ENCODE peak calls at places on chromosomes 4 and X, in seven cellular contexts. H is AG09309, M is left lung, N is ovary, U is mucosa of descending colon, P is lower lobe of right lung, E is MCF 10A. G is an unnamed sample.

GRCh38 chr4:138561906-138562305 is 319.8 kb upstream of the SLC7A11 start:
- DNase-seq in H (no peak), M (peak; percentile 70), N (peak; percentile 9), U (no peak), P (no peak), E (peak; percentile 20), G (no peak)

GRCh38 chr4:24471623-24472510 is 112.5 kb downstream of the DHX15 start:
- DNase-seq in H (no peak), M (peak; percentile 61), N (peak; percentile 55), U (peak; percentile 39), P (no peak), E (no peak), G (peak; percentile 15)

GRCh38 chr4:188109157-188109755 is at the start of gene TRIML2:
- DNase-seq in H (no peak), M (no peak), N (no peak), U (no peak), P (no peak), E (peak; percentile 62), G (no peak)

GRCh38 chr4:80136238-80136637 is 61.1 kb upstream of the PRDM8 start:
- DNase-seq in H (no peak), M (no peak), N (no peak), U (no peak), P (no peak), E (no peak), G (no peak)

GRCh38 chr4:184259081-184259480 is 41.4 kb upstream of the ENPP6 start:
- DNase-seq in H (no peak), M (no peak), N (no peak), U (no peak), P (no peak), E (no peak), G (no peak)

GRCh38 chr4:986949-987688 is at the start of gene IDUA:
- DNase-seq in H (no peak), M (peak; percentile 97), N (peak; percentile 81), U (peak; percentile 92), P (peak; percentile 91), E (peak; percentile 71), G (peak; percentile 73)

GRCh38 chr4:7627251-7628250 is 192.8 kb upstream of the PSAPL1 start:
- DNase-seq in H (no peak), M (no peak), N (no peak), U (no peak), P (no peak), E (no peak), G (no peak)

GRCh38 chrX:134908235-134908834 is 82.5 kb upstream of the SMIM10 start:
- DNase-seq in H (peak; percentile 8), M (no peak), N (no peak), U (no peak), P (no peak), E (peak; percentile 11), G (no peak)

GRCh38 chrX:17527135-17527701 is 152.2 kb downstream of the NHS start:
- DNase-seq in H (no peak), M (peak; percentile 57), N (peak; percentile 27), U (no peak), P (peak; percentile 80), E (peak; percentile 8), G (no peak)

GRCh38 chrX:16739574-16739973 is 20.2 kb downstream of the SYAP1 start:
- DNase-seq in H (peak; percentile 20), M (no peak), N (no peak), U (no peak), P (no peak), E (no peak), G (no peak)

GRCh38 chr4:108029321-108029720 is 39.6 kb downstream of the HADH start:
- DNase-seq in H (no peak), M (no peak), N (no peak), U (no peak), P (no peak), E (no peak), G (no peak)

GRCh38 chrX:45751156-45751555 is 550.5 kb upstream of the DIPK2B start:
- DNase-seq in H (no peak), M (no peak), N (no peak), U (no peak), P (no peak), E (no peak), G (no peak)

GRCh38 chr4:100340534-100341364 is 150.5 kb upstream of the DDIT4L start:
- DNase-seq in H (peak; percentile 33), M (no peak), N (no peak), U (no peak), P (no peak), E (no peak), G (no peak)

GRCh38 chrX:17968367-17968766 is 107.3 kb upstream of the RAI2 start:
- DNase-seq in H (no peak), M (no peak), N (no peak), U (no peak), P (no peak), E (no peak), G (no peak)

GRCh38 chr4:117560329-117560728 is 474.0 kb upstream of the NDST3 start:
- DNase-seq in H (no peak), M (no peak), N (no peak), U (no peak), P (no peak), E (peak; percentile 45), G (peak; percentile 0)

GRCh38 chrX:131626681-131627296 is 82.9 kb downstream of the OR13H1 start:
- DNase-seq in H (no peak), M (no peak), N (no peak), U (no peak), P (no peak), E (peak; percentile 21), G (no peak)
- TF ChIP-seq CTCF in H (no peak), M (no peak), N (no peak), U (no peak), P (no peak), E (peak; percentile 11), G (no peak)

DNA sequence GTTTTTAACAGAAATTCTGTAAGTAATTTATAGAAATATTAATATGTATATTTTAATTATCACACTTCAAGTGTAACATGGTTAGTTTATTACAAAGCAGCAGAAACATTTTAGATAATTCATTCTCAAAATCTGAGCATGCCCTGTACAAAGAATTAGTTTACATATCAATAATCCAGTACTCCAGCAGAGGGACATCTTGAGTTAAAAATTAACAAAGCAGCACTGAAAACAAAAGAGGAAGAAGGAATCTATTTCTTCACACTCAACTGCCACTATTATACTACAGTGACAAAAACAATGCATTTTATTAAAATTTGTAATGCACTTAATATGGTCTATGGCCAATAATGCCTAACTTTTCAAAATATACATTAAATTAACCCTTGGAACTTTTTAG is 179.1 kb upstream of the KLHL4 start:
- DNase-seq in H (no peak), M (no peak), N (no peak), U (no peak), P (no peak), E (peak; percentile 49), G (peak; percentile 0)
- TF ChIP-seq CTCF in H (no peak), M (no peak), N (no peak), U (no peak), P (peak; percentile 13), E (peak; percentile 40), G (no peak)

GRCh38 chr4:51866835-51867234 is 23.9 kb downstream of the DCUN1D4 start:
- DNase-seq in H (no peak), M (no peak), N (no peak), U (no peak), P (no peak), E (no peak), G (no peak)

GRCh38 chr4:51868449-51868847 is 25.5 kb downstream of the DCUN1D4 start:
- DNase-seq in H (no peak), M (no peak), N (no peak), U (no peak), P (no peak), E (no peak), G (no peak)

GRCh38 chr4:51870441-51871188 is 27.7 kb downstream of the DCUN1D4 start:
- DNase-seq in H (no peak), M (no peak), N (no peak), U (no peak), P (no peak), E (no peak), G (no peak)

GRCh38 chr4:51865717-51866116 is 22.8 kb downstream of the DCUN1D4 start:
- DNase-seq in H (no peak), M (no peak), N (no peak), U (no peak), P (no peak), E (no peak), G (no peak)

DNA sequence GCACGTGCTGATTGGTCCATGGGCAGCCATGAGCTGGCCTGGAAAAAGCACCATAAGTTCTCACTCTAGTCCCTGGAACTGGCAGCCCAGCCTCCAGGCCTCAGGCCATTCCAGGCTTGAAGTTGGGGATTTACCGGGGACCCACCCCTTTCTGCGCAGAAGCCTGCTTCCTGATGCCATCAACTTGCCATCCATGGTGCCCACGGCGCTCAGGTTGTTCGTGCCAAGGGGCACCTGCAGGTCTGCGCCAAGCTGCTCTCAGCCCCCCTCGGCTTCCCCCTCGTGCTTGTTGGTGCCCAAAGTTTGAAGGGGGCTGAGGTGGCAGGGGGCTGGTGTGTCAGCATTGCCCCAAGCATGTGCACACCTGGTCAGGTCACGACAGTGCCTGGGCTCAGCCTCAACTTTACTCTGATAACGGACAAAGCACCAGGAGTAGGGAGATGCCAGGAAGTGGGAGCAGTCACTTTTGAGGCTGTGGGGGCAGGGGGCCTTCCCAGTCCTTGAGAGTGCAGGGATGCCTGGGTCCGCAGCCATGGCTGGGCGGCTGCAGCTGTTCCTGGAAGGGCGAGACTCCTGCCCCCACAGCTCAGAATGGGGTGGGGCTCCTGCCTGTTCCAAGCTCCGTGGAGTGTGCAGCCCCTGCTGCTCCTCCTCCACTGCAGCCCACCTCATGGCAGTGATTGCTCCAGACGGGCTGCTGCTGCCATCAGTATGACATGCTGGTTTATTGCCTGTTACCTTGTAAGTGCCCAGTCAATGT is 24.9 kb downstream of the DCUN1D4 start:
- DNase-seq in H (no peak), M (no peak), N (no peak), U (no peak), P (no peak), E (no peak), G (no peak)
- TF ChIP-seq CTCF in H (no peak), M (no peak), N (no peak), U (no peak), P (no peak), E (no peak), G (no peak)

DNA sequence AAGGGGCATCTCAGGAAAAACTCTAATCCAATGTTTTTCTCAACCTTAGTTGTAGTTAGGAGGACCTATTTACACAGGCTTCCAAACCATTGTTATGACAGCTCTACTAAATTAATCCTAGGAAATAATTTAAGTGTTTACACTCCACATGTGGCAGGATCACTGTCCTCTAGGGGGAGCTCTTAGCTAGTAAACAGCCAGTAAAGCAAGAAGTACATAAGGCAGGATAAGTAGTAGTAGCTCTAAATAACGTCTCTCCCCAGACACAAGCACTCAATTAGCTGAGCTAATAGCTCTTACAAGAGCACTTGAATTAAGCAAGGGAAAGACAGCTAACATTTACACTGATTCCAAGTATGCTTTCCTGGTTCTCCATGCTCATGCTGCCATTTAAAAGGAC is 37.3 kb downstream of the NUDT11 start:
- DNase-seq in H (no peak), M (no peak), N (no peak), U (no peak), P (no peak), E (peak; percentile 58), G (no peak)
- TF ChIP-seq CTCF in H (peak; percentile 45), M (peak; percentile 26), N (no peak), U (no peak), P (peak; percentile 33), E (peak; percentile 51), G (peak; percentile 23)

G was measured in RWPE1.